ENCODE peak calls at places on chromosomes 4 and X, in eight cellular contexts. Y, D, H, X, R, P, Z and F are unnamed samples.

GRCh38 chr4:175066923-175067627 is 148.9 kb downstream of the ADAM29 start:
- DNase-seq in Y (no peak), D (no peak), H (no peak), X (no peak), R (peak; percentile 73), P (no peak), Z (no peak), F (no peak)

GRCh38 chr4:173807347-173807746 is 277.3 kb upstream of the HAND2 start:
- DNase-seq in Y (peak; percentile 17), D (no peak), H (no peak), X (peak; percentile 21), R (no peak), P (no peak), Z (no peak), F (no peak)

GRCh38 chr4:54904953-54905352 is 220.4 kb downstream of the KDR start:
- DNase-seq in Y (no peak), D (no peak), H (no peak), X (no peak), R (no peak), P (no peak), Z (no peak), F (no peak)

GRCh38 chrX:139890991-139891700 is 41.7 kb downstream of the ATP11C start:
- DNase-seq in Y (no peak), D (no peak), H (no peak), X (no peak), R (no peak), P (no peak), Z (peak; percentile 78), F (no peak)

GRCh38 chrX:150568320-150569154 is at the start of gene MTM1:
- DNase-seq in Y (peak; percentile 93), D (peak; percentile 80), H (peak; percentile 80), X (peak; percentile 93), R (peak; percentile 90), P (peak; percentile 88), Z (peak; percentile 91), F (peak; percentile 96)

GRCh38 chr4:15848191-15848842 is 70.2 kb downstream of the CD38 start:
- DNase-seq in Y (no peak), D (no peak), H (no peak), X (no peak), R (no peak), P (no peak), Z (no peak), F (no peak)

GRCh38 chrX:104854188-104854587 is 288.2 kb downstream of the IL1RAPL2 start:
- DNase-seq in Y (no peak), D (no peak), H (no peak), X (no peak), R (no peak), P (no peak), Z (no peak), F (no peak)

GRCh38 chr4:11072426-11072825 is 356.3 kb downstream of the HS3ST1 start:
- DNase-seq in Y (no peak), D (no peak), H (no peak), X (no peak), R (no peak), P (no peak), Z (no peak), F (no peak)

GRCh38 chr4:6008092-6008551 is 10.1 kb downstream of the C4orf50 start:
- DNase-seq in Y (no peak), D (peak; percentile 13), H (no peak), X (no peak), R (peak; percentile 3), P (no peak), Z (no peak), F (no peak)

GRCh38 chr4:56730097-56730496 is 49.0 kb upstream of the HOPX start:
- DNase-seq in Y (no peak), D (no peak), H (no peak), X (no peak), R (no peak), P (no peak), Z (no peak), F (no peak)

GRCh38 chrX:104309169-104309568 is 54.4 kb upstream of the ESX1 start:
- DNase-seq in Y (no peak), D (no peak), H (no peak), X (no peak), R (no peak), P (no peak), Z (no peak), F (no peak)

GRCh38 chrX:3271485-3272186 is 74.8 kb downstream of the MXRA5 start:
- DNase-seq in Y (no peak), D (no peak), H (no peak), X (no peak), R (peak; percentile 18), P (no peak), Z (peak; percentile 67), F (no peak)

GRCh38 chrX:150680974-150681373 is 12.2 kb upstream of the MTMR1 start:
- DNase-seq in Y (no peak), D (no peak), H (no peak), X (no peak), R (no peak), P (no peak), Z (no peak), F (no peak)